ENCODE peak calls at places on chromosome 15, in seven cellular contexts. One of them, this sample, is unnamed.

GRCh38 chr15:61228025-61228901 is 839 bp downstream of the RORA start:
- DNase-seq in glutamatergic neuron: peak
- DNase-seq in Peyer's patch: no peak
- DNase-seq in hepatocyte: peak
- DNase-seq in astrocyte of the spinal cord: peak
- DNase-seq in choroid plexus epithelial cell: peak
- DNase-seq in ascending aorta: no peak
- DNase-seq in this sample: no peak

GRCh38 chr15:64895285-64896065 is 16.2 kb upstream of the ANKDD1A start:
- DNase-seq in glutamatergic neuron: no peak
- DNase-seq in Peyer's patch: peak
- DNase-seq in hepatocyte: no peak
- DNase-seq in astrocyte of the spinal cord: peak
- DNase-seq in choroid plexus epithelial cell: peak
- DNase-seq in ascending aorta: no peak
- DNase-seq in this sample: no peak

GRCh38 chr15:74955796-74956647 is 550 bp downstream of the RPP25 start:
- DNase-seq in glutamatergic neuron: peak
- DNase-seq in Peyer's patch: peak
- DNase-seq in hepatocyte: peak
- DNase-seq in astrocyte of the spinal cord: peak
- DNase-seq in choroid plexus epithelial cell: peak
- DNase-seq in ascending aorta: no peak
- DNase-seq in this sample: peak

GRCh38 chr15:81072551-81072950 is 61.5 kb upstream of the CFAP161 start:
- DNase-seq in glutamatergic neuron: no peak
- DNase-seq in Peyer's patch: no peak
- DNase-seq in hepatocyte: no peak
- DNase-seq in astrocyte of the spinal cord: no peak
- DNase-seq in choroid plexus epithelial cell: no peak
- DNase-seq in ascending aorta: no peak
- DNase-seq in this sample: no peak

GRCh38 chr15:58568157-58568571 is 136.4 kb downstream of the LIPC start:
- DNase-seq in glutamatergic neuron: no peak
- DNase-seq in Peyer's patch: peak
- DNase-seq in hepatocyte: no peak
- DNase-seq in astrocyte of the spinal cord: no peak
- DNase-seq in choroid plexus epithelial cell: peak
- DNase-seq in ascending aorta: peak
- DNase-seq in this sample: peak

GRCh38 chr15:85151861-85152260 is 170.2 kb downstream of the PDE8A start:
- DNase-seq in glutamatergic neuron: no peak
- DNase-seq in Peyer's patch: no peak
- DNase-seq in hepatocyte: no peak
- DNase-seq in astrocyte of the spinal cord: no peak
- DNase-seq in choroid plexus epithelial cell: peak
- DNase-seq in ascending aorta: no peak
- DNase-seq in this sample: no peak

GRCh38 chr15:40845511-40846284 is 1.9 kb downstream of the SPINT1 start:
- DNase-seq in glutamatergic neuron: no peak
- DNase-seq in Peyer's patch: peak
- DNase-seq in hepatocyte: peak
- DNase-seq in astrocyte of the spinal cord: no peak
- DNase-seq in choroid plexus epithelial cell: no peak
- DNase-seq in ascending aorta: no peak
- DNase-seq in this sample: no peak

GRCh38 chr15:45842151-45842550 is 207.3 kb downstream of the SQOR start:
- DNase-seq in glutamatergic neuron: no peak
- DNase-seq in Peyer's patch: no peak
- DNase-seq in hepatocyte: peak
- DNase-seq in astrocyte of the spinal cord: no peak
- DNase-seq in choroid plexus epithelial cell: no peak
- DNase-seq in ascending aorta: no peak
- DNase-seq in this sample: no peak

GRCh38 chr15:30962079-30962478 is 29.3 kb downstream of the MTMR10 start:
- DNase-seq in glutamatergic neuron: no peak
- DNase-seq in Peyer's patch: no peak
- DNase-seq in hepatocyte: no peak
- DNase-seq in astrocyte of the spinal cord: no peak
- DNase-seq in choroid plexus epithelial cell: no peak
- DNase-seq in ascending aorta: no peak
- DNase-seq in this sample: no peak

GRCh38 chr15:65254237-65254820 is 32.4 kb downstream of the PARP16 start:
- DNase-seq in glutamatergic neuron: peak
- DNase-seq in Peyer's patch: no peak
- DNase-seq in hepatocyte: no peak
- DNase-seq in astrocyte of the spinal cord: no peak
- DNase-seq in choroid plexus epithelial cell: no peak
- DNase-seq in ascending aorta: no peak
- DNase-seq in this sample: no peak

GRCh38 chr15:68158046-68158628 is 47.0 kb downstream of the CALML4 start:
- DNase-seq in glutamatergic neuron: no peak
- DNase-seq in Peyer's patch: no peak
- DNase-seq in hepatocyte: peak
- DNase-seq in astrocyte of the spinal cord: no peak
- DNase-seq in choroid plexus epithelial cell: peak
- DNase-seq in ascending aorta: no peak
- DNase-seq in this sample: no peak

GRCh38 chr15:72116680-72117447 is 1.1 kb downstream of the MYO9A start:
- DNase-seq in glutamatergic neuron: no peak
- DNase-seq in Peyer's patch: peak
- DNase-seq in hepatocyte: peak
- DNase-seq in astrocyte of the spinal cord: no peak
- DNase-seq in choroid plexus epithelial cell: peak
- DNase-seq in ascending aorta: no peak
- DNase-seq in this sample: no peak

GRCh38 chr15:42736178-42736792 is 643 bp downstream of the CDAN1 start:
- DNase-seq in glutamatergic neuron: no peak
- DNase-seq in Peyer's patch: no peak
- DNase-seq in hepatocyte: peak
- DNase-seq in astrocyte of the spinal cord: peak
- DNase-seq in choroid plexus epithelial cell: peak
- DNase-seq in ascending aorta: no peak
- DNase-seq in this sample: peak

GRCh38 chr15:37132826-37133417 is 32.6 kb upstream of the MEIS2 start:
- DNase-seq in glutamatergic neuron: no peak
- DNase-seq in Peyer's patch: no peak
- DNase-seq in hepatocyte: no peak
- DNase-seq in astrocyte of the spinal cord: no peak
- DNase-seq in choroid plexus epithelial cell: no peak
- DNase-seq in ascending aorta: no peak
- DNase-seq in this sample: no peak

GRCh38 chr15:100464895-100465294 is 63.9 kb downstream of the CERS3 start:
- DNase-seq in glutamatergic neuron: no peak
- DNase-seq in Peyer's patch: no peak
- DNase-seq in hepatocyte: no peak
- DNase-seq in astrocyte of the spinal cord: no peak
- DNase-seq in choroid plexus epithelial cell: no peak
- DNase-seq in ascending aorta: no peak
- DNase-seq in this sample: no peak

GRCh38 chr15:39685999-39686613 is 96.5 kb downstream of the FSIP1 start:
- DNase-seq in glutamatergic neuron: peak
- DNase-seq in Peyer's patch: peak
- DNase-seq in hepatocyte: peak
- DNase-seq in astrocyte of the spinal cord: peak
- DNase-seq in choroid plexus epithelial cell: peak
- DNase-seq in ascending aorta: no peak
- DNase-seq in this sample: no peak

GRCh38 chr15:90221251-90221900 is 12.4 kb downstream of the CIB1 start:
- DNase-seq in glutamatergic neuron: peak
- DNase-seq in Peyer's patch: peak
- DNase-seq in hepatocyte: peak
- DNase-seq in astrocyte of the spinal cord: peak
- DNase-seq in choroid plexus epithelial cell: peak
- DNase-seq in ascending aorta: peak
- DNase-seq in this sample: peak

GRCh38 chr15:81327526-81327925 is 3.6 kb upstream of the STARD5 start:
- DNase-seq in glutamatergic neuron: no peak
- DNase-seq in Peyer's patch: no peak
- DNase-seq in hepatocyte: no peak
- DNase-seq in astrocyte of the spinal cord: peak
- DNase-seq in choroid plexus epithelial cell: peak
- DNase-seq in ascending aorta: no peak
- DNase-seq in this sample: no peak

GRCh38 chr15:68610825-68611224 is 32.0 kb downstream of the CORO2B start:
- DNase-seq in glutamatergic neuron: no peak
- DNase-seq in Peyer's patch: no peak
- DNase-seq in hepatocyte: no peak
- DNase-seq in astrocyte of the spinal cord: no peak
- DNase-seq in choroid plexus epithelial cell: peak
- DNase-seq in ascending aorta: no peak
- DNase-seq in this sample: no peak

GRCh38 chr15:31964586-31965307 is 65.6 kb upstream of the CHRNA7 start:
- DNase-seq in glutamatergic neuron: no peak
- DNase-seq in Peyer's patch: no peak
- DNase-seq in hepatocyte: no peak
- DNase-seq in astrocyte of the spinal cord: no peak
- DNase-seq in choroid plexus epithelial cell: no peak
- DNase-seq in ascending aorta: no peak
- DNase-seq in this sample: no peak

GRCh38 chr15:61871926-61872522 is 188.2 kb downstream of the VPS13C start:
- DNase-seq in glutamatergic neuron: no peak
- DNase-seq in Peyer's patch: no peak
- DNase-seq in hepatocyte: peak
- DNase-seq in astrocyte of the spinal cord: peak
- DNase-seq in choroid plexus epithelial cell: peak
- DNase-seq in ascending aorta: no peak
- DNase-seq in this sample: no peak

GRCh38 chr15:31852933-31853332 is 177.4 kb upstream of the CHRNA7 start:
- DNase-seq in glutamatergic neuron: no peak
- DNase-seq in Peyer's patch: no peak
- DNase-seq in hepatocyte: no peak
- DNase-seq in astrocyte of the spinal cord: no peak
- DNase-seq in choroid plexus epithelial cell: no peak
- DNase-seq in ascending aorta: no peak
- DNase-seq in this sample: peak

GRCh38 chr15:79129235-79129634 is 38.7 kb upstream of the RASGRF1 start:
- DNase-seq in glutamatergic neuron: no peak
- DNase-seq in Peyer's patch: no peak
- DNase-seq in hepatocyte: no peak
- DNase-seq in astrocyte of the spinal cord: no peak
- DNase-seq in choroid plexus epithelial cell: no peak
- DNase-seq in ascending aorta: no peak
- DNase-seq in this sample: no peak

GRCh38 chr15:44734839-44735481 is 1.4 kb upstream of the TRIM69 start:
- DNase-seq in glutamatergic neuron: no peak
- DNase-seq in Peyer's patch: no peak
- DNase-seq in hepatocyte: no peak
- DNase-seq in astrocyte of the spinal cord: no peak
- DNase-seq in choroid plexus epithelial cell: no peak
- DNase-seq in ascending aorta: no peak
- DNase-seq in this sample: no peak

GRCh38 chr15:31200735-31201151 is 99.2 kb upstream of the TRPM1 start:
- DNase-seq in glutamatergic neuron: peak
- DNase-seq in Peyer's patch: peak
- DNase-seq in hepatocyte: peak
- DNase-seq in astrocyte of the spinal cord: peak
- DNase-seq in choroid plexus epithelial cell: peak
- DNase-seq in ascending aorta: no peak
- DNase-seq in this sample: no peak

GRCh38 chr15:23049984-23050628 is 10.7 kb upstream of the TUBGCP5 start:
- DNase-seq in glutamatergic neuron: no peak
- DNase-seq in Peyer's patch: no peak
- DNase-seq in hepatocyte: no peak
- DNase-seq in astrocyte of the spinal cord: no peak
- DNase-seq in choroid plexus epithelial cell: no peak
- DNase-seq in ascending aorta: no peak
- DNase-seq in this sample: peak

GRCh38 chr15:28942046-28942445 is 56.3 kb downstream of the APBA2 start:
- DNase-seq in glutamatergic neuron: no peak
- DNase-seq in Peyer's patch: peak
- DNase-seq in hepatocyte: no peak
- DNase-seq in astrocyte of the spinal cord: no peak
- DNase-seq in choroid plexus epithelial cell: no peak
- DNase-seq in ascending aorta: no peak
- DNase-seq in this sample: no peak

GRCh38 chr15:95664435-95664834 is 666.1 kb upstream of the NR2F2 start:
- DNase-seq in glutamatergic neuron: no peak
- DNase-seq in Peyer's patch: no peak
- DNase-seq in hepatocyte: no peak
- DNase-seq in astrocyte of the spinal cord: no peak
- DNase-seq in choroid plexus epithelial cell: no peak
- DNase-seq in ascending aorta: no peak
- DNase-seq in this sample: no peak
- TF ChIP-seq CTCF in glutamatergic neuron: no peak
- TF ChIP-seq CTCF in Peyer's patch: no peak
- TF ChIP-seq CTCF in hepatocyte: no peak
- TF ChIP-seq CTCF in astrocyte of the spinal cord: no peak
- TF ChIP-seq CTCF in choroid plexus epithelial cell: no peak
- TF ChIP-seq CTCF in ascending aorta: no peak
- TF ChIP-seq CTCF in this sample: no peak

GRCh38 chr15:92079047-92079446 is 225.5 kb downstream of the SLCO3A1 start:
- DNase-seq in glutamatergic neuron: peak
- DNase-seq in Peyer's patch: no peak
- DNase-seq in hepatocyte: no peak
- DNase-seq in astrocyte of the spinal cord: no peak
- DNase-seq in choroid plexus epithelial cell: no peak
- DNase-seq in ascending aorta: no peak
- DNase-seq in this sample: no peak
- TF ChIP-seq CTCF in glutamatergic neuron: peak
- TF ChIP-seq CTCF in Peyer's patch: no peak
- TF ChIP-seq CTCF in hepatocyte: peak
- TF ChIP-seq CTCF in astrocyte of the spinal cord: peak
- TF ChIP-seq CTCF in choroid plexus epithelial cell: peak
- TF ChIP-seq CTCF in ascending aorta: no peak
- TF ChIP-seq CTCF in this sample: peak

GRCh38 chr15:76642671-76643070 is 262.5 kb downstream of the SCAPER start:
- DNase-seq in glutamatergic neuron: no peak
- DNase-seq in Peyer's patch: no peak
- DNase-seq in hepatocyte: no peak
- DNase-seq in astrocyte of the spinal cord: no peak
- DNase-seq in choroid plexus epithelial cell: no peak
- DNase-seq in ascending aorta: no peak
- DNase-seq in this sample: no peak
- TF ChIP-seq CTCF in glutamatergic neuron: peak
- TF ChIP-seq CTCF in Peyer's patch: peak
- TF ChIP-seq CTCF in hepatocyte: no peak
- TF ChIP-seq CTCF in astrocyte of the spinal cord: peak
- TF ChIP-seq CTCF in choroid plexus epithelial cell: no peak
- TF ChIP-seq CTCF in ascending aorta: no peak
- TF ChIP-seq CTCF in this sample: no peak

DNA sequence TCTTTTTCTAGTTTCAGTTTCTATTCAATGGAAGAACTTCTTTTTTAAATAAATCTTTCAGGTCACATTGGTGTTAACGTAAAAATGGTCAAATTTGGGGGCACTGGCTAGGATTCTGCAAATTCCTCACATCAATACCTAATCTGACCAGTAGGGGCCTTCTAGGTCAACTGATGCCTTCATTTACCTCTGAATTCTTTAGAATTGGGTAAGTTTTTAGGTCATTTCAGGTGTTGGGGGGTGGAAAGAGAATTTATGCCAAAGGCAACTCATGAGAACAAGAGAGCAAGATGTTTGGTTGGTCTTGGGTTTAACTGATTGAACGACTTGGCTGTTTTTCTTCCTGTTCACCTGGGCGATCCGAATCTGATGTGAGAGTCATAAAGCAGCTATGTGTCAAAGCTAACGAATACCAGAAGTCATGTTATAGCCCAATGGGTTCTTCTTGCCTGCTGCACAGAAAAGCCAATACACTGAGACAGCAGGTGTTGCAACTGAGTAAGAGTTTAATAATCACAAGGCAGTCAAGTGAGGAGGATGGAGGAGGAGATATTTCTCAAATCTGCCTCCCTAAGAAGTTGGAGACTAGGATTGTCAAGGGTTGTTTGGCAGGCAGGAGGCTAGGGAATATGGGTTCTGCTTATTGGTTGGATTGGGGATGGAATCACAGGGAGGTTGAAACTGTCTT is 15.3 kb downstream of the LRRC49 start:
- DNase-seq in glutamatergic neuron: no peak
- DNase-seq in Peyer's patch: no peak
- DNase-seq in hepatocyte: no peak
- DNase-seq in astrocyte of the spinal cord: no peak
- DNase-seq in choroid plexus epithelial cell: no peak
- DNase-seq in ascending aorta: no peak
- DNase-seq in this sample: no peak
- TF ChIP-seq CTCF in glutamatergic neuron: peak
- TF ChIP-seq CTCF in Peyer's patch: no peak
- TF ChIP-seq CTCF in hepatocyte: no peak
- TF ChIP-seq CTCF in astrocyte of the spinal cord: peak
- TF ChIP-seq CTCF in choroid plexus epithelial cell: peak
- TF ChIP-seq CTCF in ascending aorta: no peak
- TF ChIP-seq CTCF in this sample: peak

This sample was measured in osteocyte.